ENCODE peak calls at places on chromosome 17, in six cellular contexts. F, B, R, K, M and I are unnamed samples.

GRCh38 chr17:81544281-81544974 is 7.7 kb downstream of the FAAP100 start:
- DNase-seq in F (no peak), B (no peak), R (no peak), K (no peak), M (no peak), I (no peak)

GRCh38 chr17:75894049-75894742 is 2.6 kb downstream of the TRIM65 start:
- DNase-seq in F (no peak), B (no peak), R (no peak), K (no peak), M (no peak), I (no peak)

GRCh38 chr17:73874008-73874407 is 229.8 kb upstream of the SDK2 start:
- DNase-seq in F (no peak), B (no peak), R (no peak), K (no peak), M (no peak), I (no peak)

GRCh38 chr17:50712641-50713296 is 5.1 kb upstream of the ANKRD40 start:
- DNase-seq in F (no peak), B (no peak), R (no peak), K (no peak), M (no peak), I (no peak)

GRCh38 chr17:2598166-2598565 is 4.7 kb downstream of the PAFAH1B1 start:
- DNase-seq in F (peak), B (peak), R (no peak), K (no peak), M (peak), I (no peak)

GRCh38 chr17:56431736-56432135 is 161.8 kb upstream of the NOG start:
- DNase-seq in F (no peak), B (no peak), R (no peak), K (no peak), M (peak), I (no peak)

GRCh38 chr17:19348806-19349205 is 13.7 kb downstream of the B9D1 start:
- DNase-seq in F (no peak), B (no peak), R (no peak), K (no peak), M (no peak), I (no peak)

GRCh38 chr17:55053855-55054254 is 85.3 kb downstream of the STXBP4 start:
- DNase-seq in F (peak), B (peak), R (no peak), K (no peak), M (no peak), I (no peak)

GRCh38 chr17:56593073-56593740 is at the start of gene NOG:
- DNase-seq in F (no peak), B (peak), R (no peak), K (peak), M (peak), I (peak)

GRCh38 chr17:63440127-63440769 is 5.9 kb downstream of the CYB561 start:
- DNase-seq in F (no peak), B (no peak), R (no peak), K (no peak), M (no peak), I (no peak)

GRCh38 chr17:28597606-28598383 is 1.0 kb downstream of the SPAG5 start:
- DNase-seq in F (no peak), B (no peak), R (no peak), K (no peak), M (no peak), I (no peak)

GRCh38 chr17:69773081-69773480 is 301.9 kb upstream of the KCNJ16 start:
- DNase-seq in F (peak), B (peak), R (no peak), K (no peak), M (no peak), I (no peak)

GRCh38 chr17:40095944-40096791 is 4.2 kb downstream of the NR1D1 start:
- DNase-seq in F (no peak), B (no peak), R (no peak), K (no peak), M (no peak), I (peak)

GRCh38 chr17:61399131-61400057 is at the start of gene TBX2:
- DNase-seq in F (peak), B (peak), R (peak), K (peak), M (peak), I (no peak)

GRCh38 chr17:20315821-20316220 is 151.5 kb downstream of the LGALS9B start:
- DNase-seq in F (no peak), B (no peak), R (no peak), K (no peak), M (no peak), I (no peak)

GRCh38 chr17:44928950-44929720 is 13.8 kb upstream of the GFAP start:
- DNase-seq in F (no peak), B (no peak), R (no peak), K (no peak), M (no peak), I (no peak)